ENCODE peak calls at places on chromosomes 11 and 22, in eight cellular contexts. K is suprapubic skin, A is A549, D is sigmoid colon, W is tibial nerve, U is H1, S is SK-N-SH, L is stomach. X is an unnamed sample.

GRCh38 chr11:103892603-103893002 is 143.8 kb upstream of the DDI1 start:
- DNase-seq in K (no peak), A (peak), D (no peak), W (no peak), U (no peak), S (no peak), L (no peak), X (no peak)

GRCh38 chr11:95337175-95337957 is 106.4 kb upstream of the SESN3 start:
- DNase-seq in K (peak), A (no peak), D (peak), W (peak), U (peak), S (no peak), L (peak), X (peak)

GRCh38 chr22:26656896-26657851 is at the start of gene MIAT:
- DNase-seq in K (no peak), A (no peak), D (no peak), W (no peak), U (peak), S (peak), L (peak), X (no peak)

GRCh38 chr11:110152199-110152598 is 59.0 kb downstream of the ZC3H12C start:
- DNase-seq in K (no peak), A (no peak), D (no peak), W (no peak), U (no peak), S (no peak), L (no peak), X (no peak)

GRCh38 chr22:49188091-49188490 is 639.6 kb downstream of the BRD1 start:
- DNase-seq in K (no peak), A (no peak), D (no peak), W (no peak), U (no peak), S (no peak), L (no peak), X (no peak)

GRCh38 chr22:43370045-43370444 is 26.9 kb upstream of the SCUBE1 start:
- DNase-seq in K (no peak), A (no peak), D (no peak), W (no peak), U (peak), S (no peak), L (no peak), X (no peak)

GRCh38 chr11:71165771-71166170 is 86.6 kb downstream of the SHANK2 start:
- DNase-seq in K (peak), A (no peak), D (peak), W (no peak), U (no peak), S (no peak), L (no peak), X (no peak)

GRCh38 chr11:79963886-79964660 is 523.2 kb upstream of the TENM4 start:
- DNase-seq in K (no peak), A (no peak), D (no peak), W (no peak), U (no peak), S (no peak), L (no peak), X (no peak)

GRCh38 chr11:133836076-133836548 is 9.2 kb downstream of the SPATA19 start:
- DNase-seq in K (no peak), A (no peak), D (no peak), W (no peak), U (no peak), S (no peak), L (no peak), X (no peak)

GRCh38 chr11:19715373-19715772 is 2.7 kb downstream of the NAV2 start:
- DNase-seq in K (no peak), A (peak), D (no peak), W (no peak), U (no peak), S (no peak), L (no peak), X (no peak)

GRCh38 chr11:10674991-10675440 is 18.5 kb downstream of the IRAG1 start:
- DNase-seq in K (no peak), A (no peak), D (peak), W (peak), U (no peak), S (no peak), L (no peak), X (no peak)

GRCh38 chr11:93986716-93987115 is 34.4 kb upstream of the HEPHL1 start:
- DNase-seq in K (no peak), A (peak), D (no peak), W (no peak), U (no peak), S (no peak), L (peak), X (no peak)

GRCh38 chr11:26556582-26556981 is 15.5 kb downstream of the MUC15 start:
- DNase-seq in K (no peak), A (peak), D (no peak), W (no peak), U (no peak), S (no peak), L (no peak), X (no peak)
- TF ChIP-seq EP300 in K (no peak), A (no peak), D (no peak), W (no peak), U (no peak), S (no peak), L (no peak), X (no peak)

GRCh38 chr22:40878937-40879336 is 17.0 kb upstream of the DNAJB7 start:
- DNase-seq in K (no peak), A (no peak), D (no peak), W (no peak), U (no peak), S (no peak), L (no peak), X (no peak)

GRCh38 chr22:40875111-40875510 is 13.2 kb upstream of the DNAJB7 start:
- DNase-seq in K (no peak), A (no peak), D (no peak), W (no peak), U (no peak), S (no peak), L (no peak), X (no peak)

GRCh38 chr22:40874016-40874415 is 12.1 kb upstream of the DNAJB7 start:
- DNase-seq in K (no peak), A (no peak), D (no peak), W (no peak), U (no peak), S (no peak), L (no peak), X (no peak)

GRCh38 chr22:40877488-40877887 is 15.6 kb upstream of the DNAJB7 start:
- DNase-seq in K (no peak), A (no peak), D (no peak), W (no peak), U (no peak), S (no peak), L (no peak), X (no peak)
- H3K27ac ChIP-seq in K (no peak), A (no peak), D (no peak), W (no peak), U (no peak), S (no peak), L (no peak), X (no peak)

GRCh38 chr11:57638005-57638760 is 11.5 kb downstream of the YPEL4 start:
- DNase-seq in K (no peak), A (peak), D (peak), W (no peak), U (peak), S (peak), L (peak), X (no peak)
- TF ChIP-seq EP300 in K (no peak), A (no peak), D (no peak), W (no peak), U (no peak), S (no peak), L (no peak), X (no peak)

GRCh38 chr11:113159967-113160621 is 154.3 kb upstream of the TTC12 start:
- DNase-seq in K (no peak), A (no peak), D (no peak), W (no peak), U (no peak), S (no peak), L (no peak), X (no peak)
- H3K27ac ChIP-seq in K (no peak), A (no peak), D (peak), W (no peak), U (no peak), S (peak), L (no peak), X (no peak)

GRCh38 chr11:129313588-129314288 is 61.9 kb upstream of the BARX2 start:
- DNase-seq in K (no peak), A (no peak), D (no peak), W (peak), U (no peak), S (no peak), L (no peak), X (no peak)

GRCh38 chr11:129314381-129314780 is 61.3 kb upstream of the BARX2 start:
- DNase-seq in K (no peak), A (no peak), D (no peak), W (no peak), U (no peak), S (no peak), L (no peak), X (no peak)

GRCh38 chr11:129317564-129317963 is 58.1 kb upstream of the BARX2 start:
- DNase-seq in K (no peak), A (no peak), D (no peak), W (no peak), U (no peak), S (no peak), L (no peak), X (no peak)

GRCh38 chr11:129316781-129317180 is 58.9 kb upstream of the BARX2 start:
- DNase-seq in K (no peak), A (no peak), D (no peak), W (no peak), U (peak), S (no peak), L (no peak), X (no peak)

GRCh38 chr11:129315781-129316579 is 59.7 kb upstream of the BARX2 start:
- DNase-seq in K (no peak), A (no peak), D (no peak), W (no peak), U (peak), S (no peak), L (peak), X (no peak)
- TF ChIP-seq EP300 in K (no peak), A (no peak), D (no peak), W (no peak), U (no peak), S (no peak), L (no peak), X (no peak)

GRCh38 chr11:63663809-63664208 is 7.4 kb downstream of the ATL3 start:
- DNase-seq in K (no peak), A (peak), D (no peak), W (no peak), U (no peak), S (no peak), L (no peak), X (no peak)
- H3K27ac ChIP-seq in K (no peak), A (no peak), D (no peak), W (no peak), U (no peak), S (peak), L (peak), X (no peak)